ENCODE peak calls at places on chromosome 5, in seven cellular contexts. J is H9, C is aorta, T is pancreas, Y is SJSA1, G is Peyer's patch, H is A673. V is an unnamed sample.

GRCh38 chr5:161372682-161373344 is 173.7 kb downstream of the GABRB2 start:
- DNase-seq in J (no peak), C (no peak), T (no peak), Y (no peak), G (no peak), H (no peak), V (no peak)

GRCh38 chr5:177514541-177514940 is 2.2 kb downstream of the DDX41 start:
- DNase-seq in J (no peak), C (no peak), T (peak), Y (no peak), G (no peak), H (no peak), V (no peak)

GRCh38 chr5:87116821-87117512 is 150.7 kb upstream of the RASA1 start:
- DNase-seq in J (no peak), C (no peak), T (no peak), Y (no peak), G (no peak), H (no peak), V (no peak)

GRCh38 chr5:36145311-36145710 is 6.4 kb downstream of the LMBRD2 start:
- DNase-seq in J (no peak), C (no peak), T (no peak), Y (no peak), G (no peak), H (no peak), V (no peak)

GRCh38 chr5:141742866-141743651 is 61.0 kb upstream of the ARAP3 start:
- DNase-seq in J (peak), C (no peak), T (peak), Y (no peak), G (no peak), H (peak), V (peak)

GRCh38 chr5:172769598-172770373 is 1.2 kb downstream of the DUSP1 start:
- DNase-seq in J (no peak), C (peak), T (no peak), Y (no peak), G (peak), H (peak), V (no peak)

GRCh38 chr5:168798065-168799023 is 219.2 kb upstream of the PANK3 start:
- DNase-seq in J (no peak), C (no peak), T (no peak), Y (no peak), G (no peak), H (no peak), V (no peak)

GRCh38 chr5:54317511-54318260 is 7.3 kb upstream of the ARL15 start:
- DNase-seq in J (no peak), C (no peak), T (no peak), Y (no peak), G (no peak), H (no peak), V (no peak)

GRCh38 chr5:170606939-170607338 is 103.1 kb downstream of the KCNIP1 start:
- DNase-seq in J (no peak), C (no peak), T (no peak), Y (no peak), G (no peak), H (peak), V (no peak)

GRCh38 chr5:5141625-5142527 is 1.7 kb downstream of the ADAMTS16 start:
- DNase-seq in J (no peak), C (no peak), T (no peak), Y (no peak), G (peak), H (peak), V (peak)

GRCh38 chr5:117486879-117487391 is 912.3 kb upstream of the SEMA6A start:
- DNase-seq in J (no peak), C (no peak), T (no peak), Y (no peak), G (peak), H (no peak), V (peak)

GRCh38 chr5:166909040-166909439 is 1382.4 kb upstream of the WWC1 start:
- DNase-seq in J (no peak), C (no peak), T (no peak), Y (no peak), G (no peak), H (peak), V (no peak)

GRCh38 chr5:151745071-151745705 is 13.2 kb downstream of the ATOX1 start:
- DNase-seq in J (no peak), C (peak), T (no peak), Y (peak), G (no peak), H (no peak), V (no peak)

GRCh38 chr5:123099514-123100151 is 10.6 kb downstream of the PRDM6 start:
- DNase-seq in J (peak), C (no peak), T (peak), Y (no peak), G (no peak), H (no peak), V (peak)

GRCh38 chr5:178625679-178626483 is 969 bp downstream of the CLK4 start:
- DNase-seq in J (no peak), C (no peak), T (no peak), Y (no peak), G (no peak), H (no peak), V (no peak)

GRCh38 chr5:172932313-172933017 is 26.8 kb upstream of the RPL26L1 start:
- DNase-seq in J (peak), C (peak), T (peak), Y (peak), G (peak), H (peak), V (peak)

GRCh38 chr5:54927097-54927746 is 58.2 kb downstream of the ESM1 start:
- DNase-seq in J (no peak), C (no peak), T (no peak), Y (no peak), G (no peak), H (no peak), V (no peak)

GRCh38 chr5:151682240-151682639 is 4.5 kb downstream of the SPARC start:
- DNase-seq in J (no peak), C (no peak), T (no peak), Y (no peak), G (no peak), H (no peak), V (no peak)

GRCh38 chr5:88108490-88109279 is 160.0 kb downstream of the TMEM161B start:
- DNase-seq in J (no peak), C (no peak), T (no peak), Y (no peak), G (no peak), H (peak), V (no peak)

GRCh38 chr5:89287964-89288363 is 405.0 kb upstream of the MEF2C start:
- DNase-seq in J (no peak), C (no peak), T (no peak), Y (no peak), G (no peak), H (no peak), V (no peak)

GRCh38 chr5:74034738-74035137 is 408.7 kb downstream of the ARHGEF28 start:
- DNase-seq in J (no peak), C (no peak), T (no peak), Y (peak), G (no peak), H (no peak), V (no peak)

GRCh38 chr5:108637110-108637509 is 110.6 kb upstream of the FER start:
- DNase-seq in J (no peak), C (no peak), T (no peak), Y (no peak), G (no peak), H (no peak), V (no peak)

GRCh38 chr5:178532666-178533065 is 57.5 kb downstream of the COL23A1 start:
- DNase-seq in J (no peak), C (peak), T (no peak), Y (no peak), G (no peak), H (no peak), V (no peak)

GRCh38 chr5:125558466-125558865 is 812.0 kb upstream of the ZNF608 start:
- DNase-seq in J (no peak), C (no peak), T (no peak), Y (no peak), G (no peak), H (no peak), V (no peak)

GRCh38 chr5:80408475-80408875 is 611 bp downstream of the ZFYVE16 start:
- DNase-seq in J (peak), C (peak), T (peak), Y (peak), G (peak), H (peak), V (peak)

GRCh38 chr5:102663771-102664530 is 91.2 kb upstream of the PAM start:
- DNase-seq in J (no peak), C (no peak), T (no peak), Y (no peak), G (no peak), H (peak), V (no peak)

GRCh38 chr5:42495908-42496307 is 72.7 kb downstream of the GHR start:
- DNase-seq in J (no peak), C (no peak), T (no peak), Y (no peak), G (no peak), H (no peak), V (no peak)

GRCh38 chr5:38381361-38381760 is 123.0 kb downstream of the EGFLAM start:
- DNase-seq in J (no peak), C (no peak), T (no peak), Y (no peak), G (no peak), H (no peak), V (no peak)

GRCh38 chr5:138000102-138000723 is 32.7 kb downstream of the FAM13B start:
- DNase-seq in J (no peak), C (no peak), T (no peak), Y (no peak), G (no peak), H (no peak), V (no peak)

GRCh38 chr5:115657883-115658233 is 32.0 kb upstream of the TMED7 start:
- DNase-seq in J (no peak), C (no peak), T (no peak), Y (peak), G (no peak), H (no peak), V (no peak)

GRCh38 chr5:132495672-132496630 is 5.4 kb upstream of the IRF1 start:
- DNase-seq in J (peak), C (peak), T (peak), Y (peak), G (peak), H (peak), V (peak)

GRCh38 chr5:68240196-68240595 is 24.6 kb downstream of the PIK3R1 start:
- DNase-seq in J (no peak), C (no peak), T (no peak), Y (no peak), G (no peak), H (no peak), V (no peak)

GRCh38 chr5:30605693-30606268 is 587.7 kb upstream of the CDH6 start:
- DNase-seq in J (no peak), C (no peak), T (no peak), Y (no peak), G (no peak), H (no peak), V (no peak)

GRCh38 chr5:143561248-143561647 is 157.8 kb upstream of the NR3C1 start:
- DNase-seq in J (no peak), C (no peak), T (no peak), Y (no peak), G (no peak), H (no peak), V (peak)

GRCh38 chr5:180153099-180153498 is 55.9 kb downstream of the RASGEF1C start:
- DNase-seq in J (no peak), C (no peak), T (no peak), Y (no peak), G (no peak), H (no peak), V (no peak)

GRCh38 chr5:106454050-106454449 is 1216.7 kb downstream of the EFNA5 start:
- DNase-seq in J (no peak), C (no peak), T (no peak), Y (no peak), G (no peak), H (no peak), V (no peak)

GRCh38 chr5:127826011-127826410 is 122.8 kb downstream of the CCDC192 start:
- DNase-seq in J (no peak), C (no peak), T (no peak), Y (no peak), G (no peak), H (no peak), V (no peak)

GRCh38 chr5:123945548-123945947 is 433.6 kb downstream of the CSNK1G3 start:
- DNase-seq in J (no peak), C (no peak), T (no peak), Y (no peak), G (no peak), H (no peak), V (no peak)

GRCh38 chr5:115815006-115815692 is 1.3 kb downstream of the CDO1 start:
- DNase-seq in J (no peak), C (no peak), T (no peak), Y (no peak), G (no peak), H (no peak), V (no peak)

GRCh38 chr5:14790220-14790619 is 81.4 kb downstream of the ANKH start:
- DNase-seq in J (no peak), C (no peak), T (no peak), Y (no peak), G (no peak), H (no peak), V (no peak)
- H3K27ac ChIP-seq in J (no peak), C (no peak), T (no peak), Y (no peak), G (no peak), H (no peak), V (no peak)

GRCh38 chr5:58241383-58241782 is 218.5 kb downstream of the PLK2 start:
- DNase-seq in J (no peak), C (no peak), T (no peak), Y (peak), G (no peak), H (no peak), V (no peak)

GRCh38 chr5:58236498-58236897 is 223.4 kb downstream of the PLK2 start:
- DNase-seq in J (no peak), C (no peak), T (no peak), Y (no peak), G (no peak), H (no peak), V (no peak)

GRCh38 chr5:58239075-58239474 is 220.8 kb downstream of the PLK2 start:
- DNase-seq in J (no peak), C (no peak), T (no peak), Y (no peak), G (no peak), H (no peak), V (no peak)

GRCh38 chr5:58239731-58240130 is 220.2 kb downstream of the PLK2 start:
- DNase-seq in J (no peak), C (no peak), T (no peak), Y (no peak), G (no peak), H (no peak), V (no peak)

GRCh38 chr5:58240286-58240685 is 219.6 kb downstream of the PLK2 start:
- DNase-seq in J (no peak), C (no peak), T (no peak), Y (no peak), G (no peak), H (no peak), V (no peak)
- H3K27ac ChIP-seq in J (no peak), C (no peak), T (no peak), Y (peak), G (no peak), H (no peak), V (no peak)

DNA sequence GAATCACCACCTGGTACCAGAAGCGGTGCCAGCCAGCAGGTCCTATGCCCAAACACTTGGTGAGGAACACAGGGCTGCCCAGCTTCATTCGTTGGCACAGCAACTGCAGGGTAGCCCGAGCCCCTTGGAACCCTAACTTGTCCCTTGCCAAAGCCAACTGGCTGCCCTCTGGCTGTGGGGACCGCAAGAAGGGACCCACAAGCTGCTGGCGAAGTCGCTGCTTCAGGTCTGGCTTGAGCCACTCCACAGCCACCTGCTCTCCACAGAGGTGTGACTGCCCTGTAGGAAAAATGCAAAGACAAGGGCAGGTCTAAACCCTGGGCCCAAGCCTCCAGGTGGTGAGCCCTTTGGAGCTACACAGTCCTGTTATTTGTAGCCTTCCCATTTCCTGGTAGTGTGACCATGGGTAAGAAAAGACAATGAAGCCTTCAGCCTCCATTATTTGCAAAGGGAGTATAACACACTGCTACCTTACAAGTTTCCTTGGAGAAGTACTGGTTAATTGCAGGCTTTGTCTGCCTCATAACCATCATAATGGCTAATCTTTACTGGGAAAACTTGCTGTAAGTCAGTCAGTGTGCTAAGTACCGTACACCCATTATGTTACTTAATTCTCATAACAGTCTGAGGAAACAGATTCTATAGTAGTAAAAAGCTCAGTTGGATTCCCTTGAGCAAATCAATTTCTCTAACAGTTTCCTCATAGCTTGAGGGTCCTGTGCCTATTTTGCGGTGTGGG is 1.7 kb downstream of the DND1 start:
- DNase-seq in J (no peak), C (no peak), T (no peak), Y (no peak), G (no peak), H (no peak), V (peak)
- H3K27ac ChIP-seq in J (no peak), C (no peak), T (no peak), Y (no peak), G (no peak), H (no peak), V (no peak)

DNA sequence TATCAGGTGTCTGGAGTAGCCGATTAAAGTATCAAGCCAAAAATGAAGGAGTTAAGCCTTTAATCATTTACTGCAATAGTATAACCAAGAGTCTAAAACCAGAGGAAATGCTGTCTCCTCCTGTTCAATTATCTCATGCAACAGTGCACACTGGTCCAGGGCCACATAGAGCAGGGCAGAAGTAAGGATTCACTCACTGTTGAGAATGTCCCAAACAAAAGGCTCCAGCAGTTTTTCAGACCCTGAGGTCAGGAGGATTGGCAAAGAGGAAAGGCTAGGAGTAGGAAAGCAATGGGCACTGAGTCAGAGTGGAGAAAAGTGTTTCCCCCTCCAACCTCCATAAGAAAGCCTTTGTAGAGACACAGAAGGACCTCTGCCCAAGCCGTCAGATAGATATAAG is 168.2 kb downstream of the RNF180 start:
- DNase-seq in J (no peak), C (no peak), T (no peak), Y (no peak), G (no peak), H (no peak), V (no peak)
- H3K27ac ChIP-seq in J (no peak), C (no peak), T (no peak), Y (no peak), G (no peak), H (no peak), V (no peak)

DNA sequence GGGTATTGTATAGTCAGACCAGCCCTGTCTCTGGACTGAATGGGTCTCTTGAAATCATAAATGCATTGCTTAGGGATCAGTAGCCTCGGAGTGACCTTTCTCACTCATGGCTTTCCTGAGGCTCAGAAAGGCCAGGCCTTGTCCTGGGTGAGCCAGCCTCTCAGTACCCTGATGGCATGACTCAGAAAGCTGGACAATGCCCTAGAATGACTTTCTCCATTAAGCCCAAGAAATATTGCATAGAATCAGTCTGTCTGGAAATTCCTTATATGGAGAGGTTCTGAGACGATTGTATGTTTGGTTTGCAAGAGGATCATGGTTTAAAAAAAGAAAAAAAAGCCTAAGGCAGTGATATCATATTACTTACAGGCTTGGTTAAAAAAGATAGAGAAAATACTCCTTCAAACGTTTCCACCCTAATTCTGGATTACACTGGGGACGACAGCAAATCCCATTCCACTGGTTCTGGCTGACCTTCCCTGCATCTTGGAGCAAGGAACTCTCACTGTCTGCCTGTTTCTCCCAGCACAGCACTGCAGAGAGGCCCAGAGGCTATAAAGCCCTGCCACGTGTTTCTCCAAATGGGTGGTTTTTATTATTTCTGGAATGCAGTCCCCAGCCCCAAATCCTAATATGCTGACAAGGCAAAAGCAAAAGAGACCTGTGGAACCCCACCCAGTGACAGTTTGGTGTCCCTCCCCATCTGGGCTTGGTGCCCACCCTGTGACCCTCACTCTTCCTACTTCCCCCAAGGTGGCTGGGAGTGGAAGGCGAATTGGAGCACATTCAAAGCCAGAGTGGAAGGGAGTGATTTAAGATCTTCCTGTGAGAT is 34.4 kb downstream of the MAP1B start:
- DNase-seq in J (no peak), C (peak), T (no peak), Y (peak), G (no peak), H (no peak), V (no peak)
- H3K27ac ChIP-seq in J (no peak), C (peak), T (no peak), Y (peak), G (no peak), H (peak), V (peak)

DNA sequence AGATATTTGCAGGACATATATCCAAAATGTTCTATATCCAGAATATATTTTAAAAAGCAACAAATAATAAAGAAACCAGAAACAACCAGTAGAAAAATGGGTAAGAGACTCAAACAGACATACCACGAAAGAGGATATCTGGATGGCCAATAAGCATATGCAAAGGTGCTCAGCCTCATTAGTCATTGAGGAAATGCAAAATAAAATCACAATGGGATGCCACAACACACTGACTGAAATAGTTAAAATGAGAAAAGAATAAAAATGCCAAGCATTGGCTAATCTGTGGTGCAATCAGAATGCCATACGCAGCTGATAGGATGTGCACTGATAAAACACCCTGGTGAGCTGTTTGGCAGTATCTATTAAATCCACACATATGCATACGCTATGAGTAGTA is 265.8 kb upstream of the ANKH start:
- DNase-seq in J (no peak), C (no peak), T (no peak), Y (no peak), G (no peak), H (no peak), V (no peak)
- H3K27ac ChIP-seq in J (no peak), C (no peak), T (no peak), Y (no peak), G (no peak), H (no peak), V (no peak)

DNA sequence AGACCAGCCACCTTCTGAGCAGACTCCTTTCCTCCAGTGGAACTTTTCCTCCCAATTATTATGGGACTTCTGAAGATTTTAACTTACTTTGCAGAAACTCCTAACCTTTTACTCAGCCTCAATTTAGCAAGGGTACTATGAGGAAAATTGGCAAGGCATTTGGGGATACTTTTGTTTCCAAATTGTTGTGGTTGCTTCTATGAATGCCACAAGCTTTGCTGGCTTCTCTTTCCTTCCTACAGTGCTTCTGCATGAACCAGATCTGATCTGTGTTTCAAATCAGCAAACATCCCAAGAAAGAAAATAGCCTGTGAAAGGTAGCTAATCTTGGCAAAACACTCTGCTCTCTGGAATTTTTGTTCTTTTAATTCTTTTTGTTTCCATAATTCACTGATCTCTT is 57.3 kb upstream of the TAF11L2 start:
- DNase-seq in J (no peak), C (no peak), T (no peak), Y (no peak), G (no peak), H (no peak), V (no peak)
- H3K27ac ChIP-seq in J (no peak), C (no peak), T (no peak), Y (no peak), G (no peak), H (no peak), V (no peak)

V was measured in endodermal cell.